ENCODE peak calls at places on chromosomes 2 and 18, in five cellular contexts. One of them, this sample, is unnamed.

GRCh38 chr2:26298638-26299393 is 47.1 kb upstream of the SELENOI start:
- DNase-seq in astrocyte of the hippocampus: peak
- DNase-seq in H54: no peak
- DNase-seq in renal cortical epithelial cell: peak
- DNase-seq in nucleus accumbens: no peak
- DNase-seq in this sample: peak

GRCh38 chr18:72799106-72799505 is 68.7 kb downstream of the NETO1 start:
- DNase-seq in H54: no peak
- DNase-seq in renal cortical epithelial cell: no peak
- DNase-seq in astrocyte of the hippocampus: no peak
- DNase-seq in nucleus accumbens: no peak
- DNase-seq in this sample: peak

GRCh38 chr18:58996131-58996632 is 131.5 kb downstream of the ZNF532 start:
- DNase-seq in nucleus accumbens: no peak
- DNase-seq in H54: no peak
- DNase-seq in renal cortical epithelial cell: no peak
- DNase-seq in astrocyte of the hippocampus: peak
- DNase-seq in this sample: peak

GRCh38 chr2:169509955-169510354 is 453 bp downstream of the KLHL41 start:
- DNase-seq in astrocyte of the hippocampus: no peak
- DNase-seq in renal cortical epithelial cell: no peak
- DNase-seq in H54: no peak
- DNase-seq in nucleus accumbens: no peak
- DNase-seq in this sample: no peak

GRCh38 chr2:170411660-170412059 is 233.7 kb downstream of the MYO3B start:
- DNase-seq in nucleus accumbens: no peak
- DNase-seq in H54: no peak
- DNase-seq in astrocyte of the hippocampus: no peak
- DNase-seq in renal cortical epithelial cell: no peak
- DNase-seq in this sample: no peak

GRCh38 chr2:43222472-43223146 is 3.8 kb downstream of the ZFP36L2 start:
- DNase-seq in astrocyte of the hippocampus: peak
- DNase-seq in nucleus accumbens: no peak
- DNase-seq in H54: no peak
- DNase-seq in renal cortical epithelial cell: no peak
- DNase-seq in this sample: no peak

GRCh38 chr18:56789004-56789888 is 138.1 kb downstream of the WDR7 start:
- DNase-seq in H54: peak
- DNase-seq in nucleus accumbens: no peak
- DNase-seq in renal cortical epithelial cell: peak
- DNase-seq in astrocyte of the hippocampus: peak
- DNase-seq in this sample: peak

GRCh38 chr18:8686556-8686955 is 18.8 kb upstream of the MTCL1 start:
- DNase-seq in nucleus accumbens: no peak
- DNase-seq in astrocyte of the hippocampus: no peak
- DNase-seq in H54: no peak
- DNase-seq in renal cortical epithelial cell: no peak
- DNase-seq in this sample: no peak

GRCh38 chr2:234768608-234769196 is 183.1 kb upstream of the SH3BP4 start:
- DNase-seq in H54: no peak
- DNase-seq in renal cortical epithelial cell: no peak
- DNase-seq in astrocyte of the hippocampus: no peak
- DNase-seq in nucleus accumbens: no peak
- DNase-seq in this sample: no peak

GRCh38 chr2:33136056-33136455 is 189.3 kb downstream of the LTBP1 start:
- DNase-seq in H54: no peak
- DNase-seq in astrocyte of the hippocampus: no peak
- DNase-seq in renal cortical epithelial cell: no peak
- DNase-seq in nucleus accumbens: no peak
- DNase-seq in this sample: no peak

GRCh38 chr2:201974651-201975050 is 59.0 kb upstream of the FZD7 start:
- DNase-seq in H54: no peak
- DNase-seq in nucleus accumbens: no peak
- DNase-seq in renal cortical epithelial cell: no peak
- DNase-seq in astrocyte of the hippocampus: no peak
- DNase-seq in this sample: no peak

This sample was measured in foreskin keratinocyte.